ENCODE peak calls at places on chromosomes 5 and 9, in six cellular contexts. U is heart left ventricle, I is pancreas, G is gastrocnemius medialis, P is DND-41, W is HCT116. V is an unnamed sample.

GRCh38 chr9:4508907-4509589 is 18.8 kb downstream of the SLC1A1 start:
- ATAC-seq in W (no peak), I (peak; percentile 35), G (no peak), P (no peak), U (no peak), V (no peak)

GRCh38 chr9:135568026-135568425 is 6.5 kb downstream of the PAEP start:
- ATAC-seq in G (no peak), W (no peak), U (no peak), P (no peak), I (no peak), V (no peak)

GRCh38 chr5:125349432-125349831 is 603.0 kb upstream of the ZNF608 start:
- ATAC-seq in W (no peak), G (no peak), P (no peak), I (no peak), U (peak; percentile 74), V (no peak)

GRCh38 chr5:14735944-14736343 is 71.4 kb downstream of the OTULIN start:
- ATAC-seq in W (no peak), U (peak; percentile 82), G (no peak), I (peak; percentile 67), P (no peak), V (no peak)

GRCh38 chr5:115192098-115192497 is 22.4 kb upstream of the TRIM36 start:
- ATAC-seq in W (no peak), P (no peak), I (no peak), U (no peak), G (no peak), V (no peak)

GRCh38 chr9:70406446-70406862 is 8.0 kb downstream of the KLF9 start:
- ATAC-seq in I (peak; percentile 17), P (no peak), G (no peak), U (no peak), W (no peak), V (no peak)

GRCh38 chr9:14383296-14383695 is 69.4 kb upstream of the NFIB start:
- ATAC-seq in P (no peak), G (peak; percentile 56), I (no peak), U (peak; percentile 69), W (no peak), V (no peak)

GRCh38 chr5:116702776-116703175 is 128.2 kb upstream of the SEMA6A start:
- ATAC-seq in G (no peak), I (no peak), P (no peak), U (no peak), W (no peak), V (no peak)

GRCh38 chr5:138488481-138488945 is 23.2 kb downstream of the EGR1 start:
- ATAC-seq in W (no peak), P (no peak), G (no peak), U (no peak), I (no peak), V (no peak)

DNA sequence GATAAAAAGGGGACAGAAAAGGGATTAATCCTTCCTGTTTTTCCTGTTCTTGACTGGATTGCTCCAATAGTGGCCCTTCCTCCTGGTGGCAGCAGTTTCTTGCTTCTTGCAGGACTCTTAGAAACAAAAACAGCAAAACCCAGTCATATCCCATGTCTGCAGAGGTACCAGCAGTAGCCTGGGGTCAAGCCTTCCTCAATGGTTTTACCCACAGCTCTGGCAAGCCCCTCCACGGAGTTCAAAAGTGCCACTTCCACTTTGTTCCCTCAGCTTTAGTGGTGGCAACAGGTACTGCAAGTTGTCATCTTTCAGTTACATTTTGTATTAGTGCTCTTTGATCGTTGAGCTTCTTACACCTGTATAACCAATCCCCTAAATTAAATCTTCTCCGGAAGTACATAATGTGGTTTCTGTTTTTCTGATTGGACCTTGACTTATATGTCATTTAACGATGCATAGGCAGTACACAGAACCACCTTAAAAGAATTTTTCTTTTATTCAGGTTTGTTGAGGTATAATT is 8.7 kb upstream of the RANBP6 start:
- ATAC-seq in W (peak; percentile 94), I (peak; percentile 68), G (no peak), U (no peak), P (peak; percentile 80), V (no peak)
- TF ChIP-seq CTCF in W (peak; percentile 67), I (peak; percentile 60), G (peak; percentile 56), U (peak; percentile 67), P (peak; percentile 59), V (peak; percentile 33)

DNA sequence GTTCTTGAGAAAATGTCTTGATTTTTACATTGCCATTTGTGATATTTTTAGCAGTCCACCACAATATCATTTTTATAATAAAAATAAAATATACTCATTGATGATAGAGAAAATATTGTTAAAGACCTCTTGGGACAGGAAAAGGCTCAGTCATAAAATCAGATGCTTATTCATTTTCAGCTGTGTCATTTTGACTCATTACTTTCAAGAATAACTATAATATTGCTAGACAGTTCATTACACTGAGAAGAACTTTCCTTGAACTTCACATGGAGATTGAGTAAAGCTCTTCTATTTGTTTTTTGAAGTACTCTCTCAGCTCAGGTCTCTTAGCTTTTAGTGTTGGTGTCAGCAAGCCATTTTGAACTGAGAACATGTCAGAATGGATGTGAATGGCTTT is 8.5 kb upstream of the MEIKIN start:
- ATAC-seq in W (no peak), U (no peak), G (no peak), P (no peak), I (no peak), V (no peak)
- H3K4me1 ChIP-seq in W (no peaks in the 10 kb centered on the region), U (no peaks in the 10 kb centered on the region), G (no peaks in the 10 kb centered on the region), P (no peaks in the 10 kb centered on the region), I (no peaks in the 10 kb centered on the region), V (no peaks in the 10 kb centered on the region)

DNA sequence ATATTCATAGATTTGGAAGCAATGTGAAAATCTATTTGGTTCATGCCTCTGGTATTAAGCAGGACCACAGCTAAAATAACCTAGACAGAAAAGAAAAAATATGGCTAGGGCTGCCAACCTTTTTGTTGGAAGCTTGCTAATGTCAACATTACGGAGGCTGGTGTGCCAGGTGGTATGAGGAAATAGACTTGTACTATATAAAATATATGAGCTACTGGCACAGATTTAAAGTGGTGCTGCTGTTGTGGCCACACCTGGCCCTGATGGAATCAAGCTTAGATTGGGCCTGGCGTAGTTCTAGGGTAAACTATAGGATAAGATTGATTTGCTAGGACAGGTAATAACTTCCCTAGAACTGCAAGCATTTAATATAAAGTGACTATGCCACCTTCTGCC is 10.6 kb upstream of the PARP8 start:
- ATAC-seq in W (no peak), I (peak; percentile 94), P (no peak), U (no peak), G (no peak), V (no peak)
- H3K27ac ChIP-seq in W (no peak overlapping the region), I (no peak overlapping the region), P (no peak overlapping the region), U (no peak overlapping the region), G (no peak overlapping the region), V (no peak overlapping the region)

GRCh38 chr9:33265211-33265885 is 499 bp downstream of the CHMP5 start:
- ATAC-seq in P (no peak), W (peak; percentile 2), G (no peak), U (peak; percentile 0), I (no peak), V (no peak)

GRCh38 chr9:33263936-33264472 is 504 bp downstream of the BAG1 start:
- ATAC-seq in I (peak; percentile 7), W (peak; percentile 23), G (peak; percentile 30), U (peak; percentile 32), P (peak; percentile 18), V (peak; percentile 16)

GRCh38 chr9:33263131-33263935 is 1.2 kb downstream of the BAG1 start:
- ATAC-seq in P (no peak), G (peak; percentile 21), U (peak; percentile 8), I (peak; percentile 5), W (no peak), V (no peak)

GRCh38 chr9:33267368-33267767 is 2.5 kb downstream of the CHMP5 start:
- ATAC-seq in W (no peak), P (no peak), U (no peak), G (no peak), I (no peak), V (no peak)

DNA sequence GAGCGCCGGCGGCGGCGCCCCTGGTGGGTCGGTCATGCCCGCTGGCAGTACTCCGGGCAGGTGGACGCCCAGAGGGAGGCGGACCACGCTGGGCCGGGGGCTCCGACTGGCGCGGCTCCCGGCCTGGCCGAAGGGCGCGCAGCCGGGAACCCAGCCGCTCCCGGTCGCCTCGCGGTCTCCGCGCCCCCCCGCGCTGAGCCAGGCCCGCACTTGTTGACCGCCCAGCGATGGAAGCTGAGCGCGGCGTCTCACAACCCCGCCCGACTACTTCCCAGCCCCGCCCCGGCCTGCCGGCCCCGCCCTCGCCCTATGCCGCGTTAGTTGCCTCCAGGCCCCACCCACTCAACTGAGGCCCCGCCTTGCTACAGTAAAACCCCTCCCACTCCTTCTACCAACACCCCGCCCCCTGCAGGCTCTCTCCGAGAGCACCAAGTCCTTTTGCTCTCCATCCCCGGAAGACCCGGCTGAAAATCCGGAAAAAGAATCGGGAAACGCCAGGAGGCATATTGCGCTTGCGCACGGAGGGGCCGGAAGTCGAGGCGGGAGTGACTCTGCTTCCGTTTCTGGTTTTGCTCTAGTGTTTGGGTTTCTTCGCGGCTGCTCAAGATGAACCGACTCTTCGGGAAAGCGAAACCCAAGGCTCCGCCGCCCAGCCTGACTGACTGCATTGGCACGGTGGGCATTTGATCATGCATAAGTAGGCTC is at the start of the genes BAG1 and CHMP5:
- ATAC-seq in W (peak; percentile 93), I (peak; percentile 99), G (peak; percentile 91), P (peak; percentile 86), U (peak; percentile 97), V (peak; percentile 97)
- TF ChIP-seq CTCF in W (peak; percentile 43), I (peak; percentile 19), G (peak; percentile 51), P (peak; percentile 37), U (peak; percentile 26), V (no peak)

DNA sequence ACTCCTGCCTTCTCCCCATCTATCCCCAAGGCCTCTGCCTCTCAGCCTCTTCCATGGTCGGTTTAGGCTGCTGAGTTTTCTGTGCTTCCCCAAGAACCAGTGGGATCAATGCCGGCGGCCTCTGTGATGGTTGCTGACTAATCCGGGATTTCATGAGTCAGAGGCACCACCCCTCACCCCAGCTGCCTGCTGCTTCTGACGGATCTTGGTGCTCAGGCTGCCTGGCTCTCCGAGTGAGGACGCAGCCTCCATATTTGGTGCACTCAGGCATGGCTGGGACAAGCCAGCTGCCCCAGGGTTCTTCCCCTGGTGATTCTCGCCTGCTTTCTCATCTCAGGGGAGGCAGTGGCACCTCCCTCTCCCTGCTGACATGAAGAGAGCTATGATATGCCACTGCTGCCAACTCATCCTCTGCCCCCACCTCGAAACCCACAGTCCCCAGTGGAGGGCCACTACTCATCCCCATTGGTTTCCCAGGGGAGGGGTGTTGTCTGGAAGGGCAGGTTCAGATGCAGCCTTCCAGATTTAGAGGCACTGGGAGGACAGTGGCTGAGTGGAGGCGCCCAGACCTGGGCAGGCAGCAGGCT is 3.3 kb upstream of the MAN1B1 start:
- ATAC-seq in I (no peak), U (no peak), P (no peak), W (peak; percentile 49), G (no peak), V (no peak)
- H3K4me1 ChIP-seq in I (no peaks in the 10 kb centered on the region), U (peaks cover 21% of the 10 kb centered on the region), P (peaks cover 22% of the 10 kb centered on the region), W (peaks cover 38% of the 10 kb centered on the region), G (peaks cover 18% of the 10 kb centered on the region), V (peaks cover 68% of the 10 kb centered on the region)

GRCh38 chr9:98573749-98574278 is 134.9 kb downstream of the GABBR2 start:
- ATAC-seq in W (peak; percentile 67), U (no peak), I (no peak), P (no peak), G (no peak), V (no peak)

GRCh38 chr9:98576354-98576753 is 132.4 kb downstream of the GABBR2 start:
- ATAC-seq in I (no peak), U (no peak), G (no peak), P (no peak), W (no peak), V (no peak)

GRCh38 chr9:98576859-98577258 is 131.9 kb downstream of the GABBR2 start:
- ATAC-seq in I (no peak), P (no peak), U (no peak), G (no peak), W (no peak), V (no peak)

GRCh38 chr9:98577446-98577845 is 131.3 kb downstream of the GABBR2 start:
- ATAC-seq in P (no peak), U (no peak), I (no peak), G (no peak), W (no peak), V (no peak)

GRCh38 chr9:98575379-98576346 is 133.1 kb downstream of the GABBR2 start:
- ATAC-seq in P (peak; percentile 76), I (no peak), G (no peak), W (peak; percentile 39), U (no peak), V (no peak)
- H3K27ac ChIP-seq in P (no peak overlapping the region), I (no peak overlapping the region), G (no peak overlapping the region), W (no peak overlapping the region), U (no peak overlapping the region), V (no peak overlapping the region)

V was measured in gastroesophageal sphincter.